ENCODE peak calls at places on chromosomes 2 and 18, in five cellular contexts. A, U, L, N and O are unnamed samples. For H3K4me1, the result is how much of the 10 kb centered on the place peaks cover.

GRCh38 chr2:198700330-198700729 is 757.4 kb downstream of the SATB2 start:
- DNase-seq in A (no peak), U (no peak), L (no peak), N (no peak), O (no peak)

GRCh38 chr2:158221055-158222021 is 119.7 kb downstream of the UPP2 start:
- DNase-seq in A (no peak), U (no peak), L (no peak), N (no peak), O (no peak)

GRCh38 chr18:55272510-55273243 is 313.4 kb upstream of the CCDC68 start:
- DNase-seq in A (no peak), U (peak), L (no peak), N (no peak), O (no peak)

GRCh38 chr2:215874418-215874817 is 138.9 kb downstream of the MREG start:
- DNase-seq in A (no peak), U (peak), L (no peak), N (no peak), O (no peak)

GRCh38 chr18:60804412-60804811 is 431.8 kb upstream of the MC4R start:
- DNase-seq in A (no peak), U (no peak), L (peak), N (no peak), O (no peak)

GRCh38 chr2:133109772-133110171 is 439.8 kb upstream of the LYPD1 start:
- DNase-seq in A (peak), U (peak), L (no peak), N (no peak), O (no peak)

GRCh38 chr2:215461836-215462532 is 26.1 kb upstream of the FN1 start:
- DNase-seq in A (no peak), U (peak), L (no peak), N (no peak), O (no peak)

GRCh38 chr2:15364561-15364960 is 196.6 kb downstream of the NBAS start:
- DNase-seq in A (no peak), U (peak), L (no peak), N (no peak), O (no peak)

GRCh38 chr18:35451032-35451431 is 46.7 kb downstream of the INO80C start:
- DNase-seq in A (no peak), U (no peak), L (no peak), N (no peak), O (no peak)

GRCh38 chr2:237143676-237144440 is 58.2 kb downstream of the COPS8 start:
- DNase-seq in A (no peak), U (peak), L (no peak), N (no peak), O (no peak)

GRCh38 chr2:108916397-108917077 is 72.5 kb downstream of the EDAR start:
- DNase-seq in A (no peak), U (no peak), L (no peak), N (peak), O (peak)

GRCh38 chr2:169462896-169463695 is 16.2 kb upstream of the BBS5 start:
- DNase-seq in A (no peak), U (peak), L (no peak), N (no peak), O (no peak)

GRCh38 chr2:60379684-60380083 is 173.8 kb downstream of the BCL11A start:
- DNase-seq in A (no peak), U (no peak), L (no peak), N (no peak), O (no peak)

GRCh38 chr2:173278794-173279527 is 75.7 kb upstream of the CDCA7 start:
- DNase-seq in A (no peak), U (no peak), L (no peak), N (no peak), O (no peak)

GRCh38 chr2:95059656-95060370 is 34.3 kb downstream of the MAL start:
- DNase-seq in A (no peak), U (no peak), L (no peak), N (peak), O (no peak)

GRCh38 chr2:150476809-150477302 is 10.6 kb downstream of the RND3 start:
- DNase-seq in A (no peak), U (peak), L (no peak), N (no peak), O (no peak)

GRCh38 chr2:23624378-23624777 is 239.4 kb downstream of the KLHL29 start:
- DNase-seq in A (peak), U (no peak), L (no peak), N (no peak), O (no peak)

GRCh38 chr2:149715005-149715592 is 127.5 kb upstream of the MMADHC start:
- DNase-seq in A (peak), U (peak), L (peak), N (no peak), O (no peak)

GRCh38 chr2:148794558-148794957 is 80.5 kb upstream of the KIF5C start:
- DNase-seq in A (no peak), U (peak), L (no peak), N (no peak), O (no peak)

GRCh38 chr18:36298113-36298701 is 694 bp downstream of the FHOD3 start:
- DNase-seq in A (no peak), U (no peak), L (no peak), N (no peak), O (peak)

GRCh38 chr2:219291394-219291793 is 12.2 kb downstream of the DNAJB2 start:
- DNase-seq in A (no peak), U (no peak), L (no peak), N (no peak), O (no peak)

GRCh38 chr2:197141669-197142068 is 168.9 kb downstream of the ANKRD44 start:
- DNase-seq in A (no peak), U (no peak), L (no peak), N (no peak), O (no peak)

GRCh38 chr2:223873672-223874071 is 36.3 kb upstream of the AP1S3 start:
- DNase-seq in A (no peak), U (no peak), L (no peak), N (no peak), O (no peak)

GRCh38 chr2:214543386-214543955 is 132.6 kb downstream of the VWC2L start:
- DNase-seq in A (no peak), U (peak), L (no peak), N (no peak), O (no peak)

GRCh38 chr2:26000561-26001211 is 18.4 kb upstream of the KIF3C start:
- DNase-seq in A (peak), U (no peak), L (no peak), N (peak), O (peak)

GRCh38 chr18:34632323-34632722 is 77.8 kb upstream of the DTNA start:
- DNase-seq in A (no peak), U (no peak), L (no peak), N (no peak), O (no peak)

GRCh38 chr2:45210466-45211195 is 201.4 kb upstream of the SIX2 start:
- DNase-seq in A (peak), U (peak), L (no peak), N (no peak), O (no peak)

GRCh38 chr2:66236816-66237469 is 198.0 kb upstream of the MEIS1 start:
- DNase-seq in A (no peak), U (peak), L (no peak), N (no peak), O (no peak)

GRCh38 chr2:20015482-20016083 is 3.1 kb upstream of the MATN3 start:
- DNase-seq in A (peak), U (peak), L (no peak), N (no peak), O (no peak)

GRCh38 chr2:127256866-127257265 is 36.8 kb upstream of the CYP27C1 start:
- DNase-seq in A (no peak), U (no peak), L (no peak), N (no peak), O (no peak)

GRCh38 chr2:131567891-131568290 is 40.2 kb downstream of the CCDC74A start:
- DNase-seq in A (no peak), U (no peak), L (no peak), N (no peak), O (no peak)

GRCh38 chr2:160293401-160293911 is 93.4 kb upstream of the ITGB6 start:
- DNase-seq in A (peak), U (peak), L (no peak), N (no peak), O (no peak)

GRCh38 chr18:72325307-72325706 is 218.8 kb downstream of the CBLN2 start:
- DNase-seq in A (no peak), U (no peak), L (no peak), N (no peak), O (no peak)

GRCh38 chr2:168137510-168138180 is 109.8 kb downstream of the STK39 start:
- DNase-seq in A (no peak), U (no peak), L (no peak), N (no peak), O (no peak)

GRCh38 chr2:67612576-67612981 is 215.4 kb downstream of the ETAA1 start:
- DNase-seq in A (no peak), U (no peak), L (no peak), N (no peak), O (no peak)

GRCh38 chr18:9933865-9934264 is 20.0 kb downstream of the VAPA start:
- DNase-seq in A (no peak), U (no peak), L (no peak), N (no peak), O (no peak)

GRCh38 chr2:29010946-29011649 is 30.0 kb downstream of the TOGARAM2 start:
- DNase-seq in A (no peak), U (peak), L (no peak), N (peak), O (no peak)
- H3K4me1 ChIP-seq in A (under half), U (under half), L (under half), N (under half), O (under half)

GRCh38 chr2:9686061-9686460 is 55.3 kb upstream of the YWHAQ start:
- DNase-seq in A (no peak), U (no peak), L (no peak), N (no peak), O (no peak)
- H3K4me1 ChIP-seq in A (under half), U (under half), L (under half), N (under half), O (under half)

GRCh38 chr2:96320326-96321229 is 4.5 kb upstream of the ITPRIPL1 start:
- DNase-seq in A (no peak), U (no peak), L (no peak), N (no peak), O (peak)
- H3K4me1 ChIP-seq in A (under half), U (under half), L (under half), N (under half), O (under half)

DNA sequence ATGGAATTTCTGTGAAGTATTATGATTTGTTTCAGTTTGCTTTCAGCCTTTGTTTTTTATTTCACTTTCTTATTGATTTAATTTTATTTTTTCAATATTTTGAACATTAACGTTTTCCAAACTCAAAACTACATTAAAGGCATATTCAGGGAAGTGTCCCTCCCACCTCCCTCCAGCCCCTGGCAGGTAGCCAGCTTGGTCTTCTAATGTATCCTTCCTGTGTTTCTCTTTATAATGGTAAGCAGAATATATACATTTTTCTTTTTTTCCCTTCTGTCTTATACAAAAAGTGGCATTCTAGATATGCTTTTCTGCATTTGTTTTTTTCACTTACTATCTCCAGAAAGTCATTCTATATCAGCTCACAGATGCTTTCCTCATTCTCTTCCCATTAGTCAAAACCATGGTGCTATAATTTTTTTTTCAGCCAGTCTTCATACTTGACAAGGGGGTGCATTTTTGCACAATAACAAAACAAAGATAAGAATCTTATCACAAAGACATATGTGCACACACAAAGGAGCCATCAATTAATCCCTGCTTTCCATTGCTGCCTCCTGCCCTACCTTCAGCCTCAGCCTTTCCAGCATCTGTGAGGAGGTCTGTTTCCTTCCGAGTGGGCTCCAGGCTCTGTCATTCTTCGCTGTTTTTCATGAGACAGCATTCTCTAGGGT is 33.7 kb upstream of the TMEM177 start:
- DNase-seq in A (no peak), U (peak), L (no peak), N (no peak), O (no peak)
- H3K4me1 ChIP-seq in A (under half), U (under half), L (under half), N (under half), O (under half)